ENCODE peak calls at places on chromosomes 12 and 14, in seven cellular contexts. R is RWPE2, M is psoas muscle, H is neural crest cell, A is fibroblast of mammary gland, P is AG09309, X is astrocyte of the spinal cord. S is an unnamed sample.

GRCh38 chr12:67998379-67998778 is 9.1 kb downstream of the IFNG-AS1 start:
- DNase-seq in R (no peak), M (no peak), H (no peak), A (no peak), P (no peak), X (no peak), S (no peak)

GRCh38 chr12:26097046-26097878 is 27.6 kb downstream of the BHLHE41 start:
- DNase-seq in R (no peak), M (peak), H (peak), A (peak), P (peak), X (peak), S (no peak)

GRCh38 chr12:97275261-97276197 is 187.1 kb upstream of the RMST start:
- DNase-seq in R (no peak), M (no peak), H (peak), A (no peak), P (no peak), X (no peak), S (no peak)

GRCh38 chr12:96335270-96335669 is 65.0 kb downstream of the CDK17 start:
- DNase-seq in R (no peak), M (no peak), H (no peak), A (no peak), P (no peak), X (no peak), S (no peak)

GRCh38 chr14:71497645-71498086 is 434.6 kb upstream of the RGS6 start:
- DNase-seq in R (no peak), M (no peak), H (no peak), A (peak), P (no peak), X (peak), S (no peak)

GRCh38 chr12:14417717-14418116 is 52.2 kb downstream of the ATF7IP start:
- DNase-seq in R (no peak), M (peak), H (peak), A (peak), P (peak), X (peak), S (peak)

GRCh38 chr14:54502602-54503001 is 7.1 kb upstream of the CGRRF1 start:
- DNase-seq in R (no peak), M (no peak), H (no peak), A (no peak), P (no peak), X (no peak), S (no peak)

GRCh38 chr12:510071-510825 is 50.5 kb downstream of the B4GALNT3 start:
- DNase-seq in R (no peak), M (no peak), H (peak), A (no peak), P (no peak), X (no peak), S (peak)

GRCh38 chr12:52495385-52495784 is 2.3 kb upstream of the KRT6A start:
- DNase-seq in R (no peak), M (no peak), H (no peak), A (peak), P (no peak), X (peak), S (no peak)

GRCh38 chr14:103108749-103109207 is 14.3 kb downstream of the EXOC3L4 start:
- DNase-seq in R (no peak), M (peak), H (no peak), A (peak), P (no peak), X (no peak), S (no peak)

GRCh38 chr12:132063491-132063890 is 80.6 kb downstream of the DDX51 start:
- DNase-seq in R (no peak), M (no peak), H (no peak), A (no peak), P (no peak), X (no peak), S (no peak)

GRCh38 chr12:68200854-68201253 is 24.8 kb downstream of the IL26 start:
- DNase-seq in R (no peak), M (no peak), H (no peak), A (no peak), P (no peak), X (peak), S (no peak)

GRCh38 chr12:68617160-68617926 is 6.6 kb downstream of the RAP1B start:
- DNase-seq in R (no peak), M (no peak), H (no peak), A (peak), P (peak), X (peak), S (no peak)

GRCh38 chr12:47828967-47829482 is 9.3 kb upstream of the HDAC7 start:
- DNase-seq in R (no peak), M (peak), H (peak), A (peak), P (no peak), X (peak), S (no peak)

GRCh38 chr12:32102234-32102633 is 4.4 kb upstream of the BICD1 start:
- DNase-seq in R (no peak), M (no peak), H (no peak), A (peak), P (no peak), X (peak), S (no peak)

GRCh38 chr12:124517260-124518050 is 50.0 kb downstream of the NCOR2 start:
- DNase-seq in R (peak), M (peak), H (no peak), A (no peak), P (no peak), X (peak), S (no peak)

GRCh38 chr12:101570022-101570421 is 24.7 kb upstream of the MYBPC1 start:
- DNase-seq in R (no peak), M (no peak), H (no peak), A (peak), P (peak), X (peak), S (no peak)

GRCh38 chr12:6360578-6361490 is 14.5 kb downstream of the SCNN1A start:
- DNase-seq in R (no peak), M (no peak), H (no peak), A (no peak), P (no peak), X (no peak), S (no peak)

GRCh38 chr12:65121049-65121955 is at the start of gene WIF1:
- DNase-seq in R (peak), M (peak), H (no peak), A (peak), P (no peak), X (no peak), S (no peak)
- TF ChIP-seq CTCF in R (peak), M (no peak), H (peak), A (no peak), P (peak), X (peak), S (peak)

GRCh38 chr12:108564724-108565123 is 2.3 kb downstream of the ISCU start:
- DNase-seq in R (no peak), M (no peak), H (no peak), A (no peak), P (no peak), X (no peak), S (no peak)

GRCh38 chr12:108563804-108564151 is 1.4 kb downstream of the ISCU start:
- DNase-seq in R (no peak), M (no peak), H (no peak), A (no peak), P (no peak), X (no peak), S (no peak)

GRCh38 chr12:108562348-108563134 is at the start of gene ISCU:
- DNase-seq in R (peak), M (peak), H (peak), A (peak), P (peak), X (peak), S (peak)

GRCh38 chr12:108561852-108562347 is 496 bp upstream of the ISCU start:
- DNase-seq in R (no peak), M (no peak), H (no peak), A (no peak), P (no peak), X (no peak), S (no peak)

DNA sequence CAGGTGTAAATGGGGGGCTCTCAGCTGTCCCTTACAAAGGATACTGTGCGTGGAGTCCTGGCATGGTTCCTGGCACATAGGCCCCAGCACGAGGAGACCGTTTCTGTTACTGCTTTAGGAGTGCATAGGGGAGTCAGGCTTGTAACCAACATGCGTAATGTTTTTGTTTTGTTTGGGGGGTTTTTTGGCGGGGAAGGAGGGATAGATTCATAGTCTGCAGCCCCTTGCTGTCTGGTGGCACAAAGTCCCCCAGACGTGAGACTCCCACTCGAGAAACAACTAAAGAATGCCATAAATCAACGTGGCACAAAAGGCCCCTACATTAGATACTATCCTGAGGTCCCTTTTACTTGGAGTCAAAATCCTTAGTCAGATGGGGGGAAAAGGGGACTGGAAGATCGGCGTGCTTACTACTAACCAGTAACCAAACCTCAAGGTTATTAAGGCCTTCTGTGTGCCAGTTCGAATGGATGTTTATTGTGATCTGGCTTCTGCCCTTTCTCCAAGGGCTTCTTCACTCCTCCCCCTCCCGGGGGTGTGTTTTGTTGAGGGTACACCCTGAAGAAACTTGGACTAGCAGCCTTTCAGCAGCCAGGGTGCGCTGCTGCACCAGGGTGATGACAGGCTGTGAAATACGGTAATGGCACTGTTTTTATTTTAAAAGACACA is 873 bp downstream of the ISCU start:
- DNase-seq in R (peak), M (peak), H (peak), A (peak), P (peak), X (peak), S (peak)
- TF ChIP-seq CTCF in R (peak), M (peak), H (peak), A (peak), P (peak), X (peak), S (peak)

GRCh38 chr14:56244138-56244789 is 126.1 kb downstream of the PELI2 start:
- DNase-seq in R (no peak), M (no peak), H (no peak), A (peak), P (peak), X (peak), S (peak)

GRCh38 chr14:56248442-56248841 is 130.2 kb downstream of the PELI2 start:
- DNase-seq in R (no peak), M (no peak), H (no peak), A (no peak), P (no peak), X (no peak), S (no peak)

GRCh38 chr14:56243110-56243509 is 124.9 kb downstream of the PELI2 start:
- DNase-seq in R (no peak), M (no peak), H (no peak), A (no peak), P (no peak), X (no peak), S (no peak)

DNA sequence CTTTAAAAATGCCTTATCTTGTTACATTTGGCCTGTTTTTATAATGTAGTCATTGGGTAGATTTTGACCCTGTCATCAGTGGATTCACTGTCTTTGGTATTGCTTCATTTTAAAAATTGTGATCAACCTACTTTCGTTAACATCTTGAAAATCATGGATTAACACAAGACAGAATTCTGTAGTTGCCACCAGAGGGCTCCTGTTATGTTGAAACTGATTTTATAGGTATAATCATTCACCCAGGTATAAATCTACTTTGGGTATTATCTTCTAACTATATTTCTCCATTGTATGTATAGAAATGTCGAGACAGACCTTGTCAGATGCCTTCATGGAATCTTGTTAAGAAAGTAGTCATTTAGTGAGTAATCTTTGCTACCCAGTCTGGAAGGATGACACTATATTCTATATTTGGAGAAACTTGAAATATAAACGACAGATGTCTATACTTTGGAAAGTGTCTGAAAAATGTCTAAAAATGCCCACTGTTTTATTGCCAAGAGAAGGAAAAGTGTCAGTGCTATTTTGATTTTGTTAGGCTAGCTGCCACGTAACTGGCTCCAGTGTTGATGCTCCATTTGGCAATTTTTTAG is 129.4 kb downstream of the PELI2 start:
- DNase-seq in R (no peak), M (no peak), H (no peak), A (peak), P (no peak), X (peak), S (no peak)
- TF ChIP-seq CTCF in R (peak), M (peak), H (peak), A (peak), P (peak), X (peak), S (peak)

GRCh38 chr12:49225551-49226166 is 36.8 kb upstream of the TUBA1A start:
- DNase-seq in R (no peak), M (no peak), H (no peak), A (peak), P (no peak), X (peak), S (no peak)
- TF ChIP-seq CTCF in R (no peak), M (peak), H (no peak), A (peak), P (no peak), X (peak), S (peak)

GRCh38 chr12:24482882-24483604 is 465.9 kb downstream of the BCAT1 start:
- DNase-seq in R (no peak), M (no peak), H (no peak), A (peak), P (no peak), X (no peak), S (no peak)
- TF ChIP-seq CTCF in R (no peak), M (no peak), H (no peak), A (no peak), P (no peak), X (no peak), S (no peak)

GRCh38 chr12:58105225-58106119 is 164.1 kb downstream of the ATP23 start:
- DNase-seq in R (no peak), M (no peak), H (no peak), A (peak), P (no peak), X (peak), S (no peak)
- TF ChIP-seq CTCF in R (peak), M (peak), H (peak), A (peak), P (peak), X (peak), S (peak)

GRCh38 chr12:16421806-16422205 is 74.4 kb downstream of the MGST1 start:
- DNase-seq in R (no peak), M (no peak), H (no peak), A (peak), P (no peak), X (peak), S (no peak)

DNA sequence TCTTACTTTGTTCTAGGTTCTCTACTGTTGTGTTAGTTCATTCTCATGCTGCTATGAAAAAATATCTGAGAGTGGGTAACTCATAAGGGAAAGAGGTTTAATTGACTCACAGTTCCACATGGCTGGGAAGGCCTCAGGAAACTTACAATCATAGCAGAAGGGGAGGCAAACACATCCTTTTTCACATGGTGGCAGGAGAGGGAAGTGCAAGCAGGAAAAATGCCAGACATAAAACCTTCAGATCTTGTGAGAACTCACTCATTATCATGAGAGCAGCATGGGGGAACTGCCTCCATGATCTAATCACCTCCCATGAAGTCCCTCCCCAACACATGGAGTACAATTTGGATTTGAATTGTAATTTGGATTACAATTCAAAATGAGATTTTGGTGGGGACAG is 69.6 kb downstream of the MGST1 start:
- DNase-seq in R (no peak), M (no peak), H (no peak), A (no peak), P (no peak), X (no peak), S (no peak)
- TF ChIP-seq CTCF in R (no peak), M (no peak), H (peak), A (no peak), P (no peak), X (no peak), S (no peak)